ENCODE peak calls at places on chromosomes 1 and 21, in five cellular contexts. N is stimulated activated CD8-positive, alpha-beta memory T cell treated with anti-CD3 and anti-CD28 coated beads, Interleukin-2, amount 100 ng/mL, for 1 hour; C is endothelial cell of umbilical vein; S is endothelial cell; J is GM12891. W is an unnamed sample.

GRCh38 chr1:47578026-47578861 is 140.4 kb downstream of the FOXD2 start:
- DNase-seq in C (no peak), S (no peak), J (no peak), N (no peak), W (no peak)

GRCh38 chr1:56526571-56527174 is 52.7 kb downstream of the PLPP3 start:
- DNase-seq in S (no peak), N (no peak), J (no peak), C (no peak), W (no peak)

GRCh38 chr1:171081220-171081993 is 9.3 kb upstream of the FMO3 start:
- DNase-seq in S (no peak), J (no peak), C (peak; percentile 18), N (no peak), W (no peak)

GRCh38 chr1:183568176-183569041 is 21.9 kb downstream of the NCF2 start:
- DNase-seq in C (peak; percentile 63), N (no peak), J (no peak), S (peak; percentile 34), W (no peak)

GRCh38 chr1:15100369-15101111 is 53.0 kb upstream of the TMEM51 start:
- DNase-seq in J (peak; percentile 73), N (peak; percentile 14), C (peak; percentile 56), S (peak; percentile 74), W (peak; percentile 62)

GRCh38 chr1:27060879-27061278 is 48.2 kb upstream of the TENT5B start:
- DNase-seq in S (no peak), N (no peak), C (no peak), J (no peak), W (no peak)

GRCh38 chr1:209590405-209590804 is 6.9 kb downstream of the CAMK1G start:
- DNase-seq in N (no peak), C (peak; percentile 24), S (peak; percentile 47), J (no peak), W (no peak)

GRCh38 chr1:15863156-15863901 is 15.8 kb downstream of the SPEN start:
- DNase-seq in N (no peak), S (no peak), C (no peak), J (no peak), W (no peak)

GRCh38 chr1:41681331-41682136 is 197.1 kb upstream of the EDN2 start:
- DNase-seq in C (no peak), N (no peak), S (no peak), J (no peak), W (no peak)

GRCh38 chr1:113930499-113931161 is 1.5 kb downstream of the HIPK1 start:
- DNase-seq in S (peak; percentile 44), J (no peak), C (peak; percentile 84), N (peak; percentile 46), W (peak; percentile 21)

GRCh38 chr1:8274396-8274795 is 43.5 kb upstream of the SLC45A1 start:
- DNase-seq in N (no peak), J (no peak), C (no peak), S (no peak), W (no peak)

GRCh38 chr1:203075249-203076030 is 10.4 kb downstream of the MYOG start:
- DNase-seq in N (no peak), S (no peak), C (no peak), J (no peak), W (no peak)

GRCh38 chr1:214003233-214003632 is 15.5 kb downstream of the PROX1 start:
- DNase-seq in J (no peak), N (no peak), C (peak; percentile 51), S (no peak), W (no peak)

GRCh38 chr21:42939581-42940413 is 14.4 kb upstream of the ERVH48-1 start:
- DNase-seq in J (no peak), S (no peak), N (no peak), C (peak; percentile 79), W (no peak)

GRCh38 chr1:201911827-201912571 is 23.3 kb downstream of the SHISA4 start:
- DNase-seq in C (no peak), J (no peak), S (no peak), N (no peak), W (no peak)

GRCh38 chr21:26070822-26071425 is 99.6 kb downstream of the APP start:
- DNase-seq in C (peak; percentile 68), J (no peak), N (no peak), S (no peak), W (no peak)

GRCh38 chr1:220380885-220381284 is 108.6 kb upstream of the RAB3GAP2 start:
- DNase-seq in C (no peak), N (no peak), J (no peak), S (no peak), W (no peak)

GRCh38 chr1:110697606-110698005 is 22.9 kb upstream of the KCNA3 start:
- DNase-seq in S (no peak), C (no peak), N (no peak), J (no peak), W (no peak)

GRCh38 chr21:42315296-42315891 is at the start of gene TFF3:
- DNase-seq in S (no peak), N (no peak), C (no peak), J (no peak), W (no peak)

GRCh38 chr1:117527566-117528102 is 78.2 kb upstream of the TENT5C start:
- DNase-seq in C (no peak), N (no peak), J (no peak), S (no peak), W (no peak)

GRCh38 chr1:8238141-8239038 is 79.5 kb upstream of the SLC45A1 start:
- DNase-seq in C (peak; percentile 71), S (no peak), J (no peak), N (no peak), W (no peak)

GRCh38 chr1:232385221-232385620 is 244.7 kb downstream of the SIPA1L2 start:
- DNase-seq in N (no peak), C (no peak), J (no peak), S (no peak), W (no peak)

GRCh38 chr1:203202431-203203245 is 16.1 kb upstream of the CHI3L1 start:
- DNase-seq in N (no peak), S (no peak), C (no peak), J (no peak), W (no peak)

GRCh38 chr1:52426391-52426790 is 22.0 kb downstream of the PRPF38A start:
- DNase-seq in C (no peak), J (no peak), S (no peak), N (no peak), W (no peak)

GRCh38 chr1:160163612-160164011 is 12.2 kb downstream of the ATP1A4 start:
- DNase-seq in J (no peak), S (no peak), N (no peak), C (no peak), W (no peak)

GRCh38 chr1:37476460-37477197 is 2.2 kb downstream of the ZC3H12A start:
- DNase-seq in J (no peak), C (peak; percentile 86), S (no peak), N (no peak), W (no peak)

GRCh38 chr1:58430355-58431335 is 115.9 kb downstream of the OMA1 start:
- DNase-seq in J (no peak), N (no peak), S (no peak), C (no peak), W (no peak)

GRCh38 chr1:218692808-218693207 is 347.7 kb downstream of the TGFB2 start:
- DNase-seq in J (no peak), C (no peak), N (no peak), S (no peak), W (no peak)

GRCh38 chr1:181397841-181398240 is 85.5 kb upstream of the CACNA1E start:
- DNase-seq in J (peak; percentile 35), N (no peak), C (no peak), S (no peak), W (peak; percentile 28)

GRCh38 chr1:220528049-220528678 is at the start of gene MARK1:
- DNase-seq in C (peak; percentile 37), N (no peak), J (peak; percentile 43), S (peak; percentile 62), W (peak; percentile 50)

GRCh38 chr1:180793451-180793850 is 119.2 kb upstream of the KIAA1614 start:
- DNase-seq in S (no peak), C (peak; percentile 13), J (no peak), N (no peak), W (no peak)

GRCh38 chr21:41234574-41234973 is 66.6 kb downstream of the BACE2 start:
- DNase-seq in C (no peak), N (no peak), S (no peak), J (no peak), W (no peak)

GRCh38 chr21:44527156-44527982 is 12.6 kb downstream of the KRTAP10-1 start:
- DNase-seq in J (no peak), S (no peak), N (no peak), C (no peak), W (no peak)

GRCh38 chr1:198833706-198834497 is 195.1 kb downstream of the PTPRC start:
- DNase-seq in N (no peak), S (no peak), J (no peak), C (no peak), W (no peak)

W was measured in GM12892.